ENCODE peak calls at places on chromosomes 12 and 14, in nine cellular contexts. S, K, D, X, T, I, L, B and P are unnamed samples.

GRCh38 chr12:93302331-93303229 is 75.1 kb upstream of the NUDT4 start:
- DNase-seq in B (no peak), L (no peak), D (no peak), K (no peak), S (no peak), X (no peak), I (no peak), T (no peak), P (peak; percentile 55)

GRCh38 chr12:91422811-91423210 is 240.2 kb upstream of the DCN start:
- DNase-seq in X (no peak), S (no peak), K (no peak), I (no peak), L (no peak), B (no peak), T (no peak), D (no peak), P (no peak)

GRCh38 chr14:23442721-23443356 is 7.4 kb upstream of the MYH7 start:
- DNase-seq in L (no peak), I (no peak), K (no peak), X (no peak), T (no peak), D (no peak), S (no peak), B (peak; percentile 21), P (peak; percentile 22)

GRCh38 chr12:71392521-71393145 is 47.0 kb upstream of the LGR5 start:
- DNase-seq in X (peak; percentile 66), T (no peak), B (no peak), D (no peak), K (no peak), S (no peak), I (no peak), L (no peak), P (peak; percentile 60)

GRCh38 chr12:75724913-75725312 is 213.5 kb upstream of the KRR1 start:
- DNase-seq in L (no peak), T (no peak), B (no peak), S (no peak), X (peak; percentile 89), K (no peak), D (no peak), I (no peak), P (peak; percentile 82)

GRCh38 chr12:64652346-64652745 is 42.1 kb downstream of the RASSF3 start:
- DNase-seq in D (no peak), T (no peak), X (no peak), I (no peak), B (no peak), L (no peak), K (no peak), S (no peak), P (no peak)

GRCh38 chr12:5309654-5310053 is 122.3 kb upstream of the NTF3 start:
- DNase-seq in K (no peak), L (no peak), X (no peak), B (no peak), S (no peak), T (no peak), I (no peak), D (no peak), P (no peak)

GRCh38 chr12:85923767-85924331 is 49.8 kb downstream of the NTS start:
- DNase-seq in D (no peak), X (peak; percentile 7), I (no peak), T (no peak), L (no peak), S (no peak), K (no peak), B (no peak), P (no peak)

GRCh38 chr12:3034067-3034750 is 43.0 kb upstream of the TSPAN9 start:
- DNase-seq in D (peak; percentile 74), L (peak; percentile 74), S (peak; percentile 51), T (peak; percentile 70), X (peak; percentile 67), B (peak; percentile 79), I (no peak), K (peak; percentile 86), P (peak; percentile 93)

GRCh38 chr14:73457935-73458218 is 469 bp downstream of the NUMB start:
- DNase-seq in B (peak; percentile 74), K (peak; percentile 81), I (no peak), S (peak; percentile 64), T (peak; percentile 31), D (peak; percentile 20), X (peak; percentile 41), L (peak; percentile 69), P (no peak)

GRCh38 chr14:60092516-60092915 is 793 bp downstream of the PCNX4 start:
- DNase-seq in S (no peak), K (no peak), B (no peak), I (no peak), X (peak; percentile 32), D (no peak), L (no peak), T (no peak), P (peak; percentile 55)

GRCh38 chr12:55572168-55572567 is at the start of gene OR2AP1:
- DNase-seq in K (no peak), B (no peak), D (no peak), L (no peak), I (no peak), T (no peak), S (no peak), X (no peak), P (no peak)

GRCh38 chr12:32261638-32262037 is 137.7 kb upstream of the FGD4 start:
- DNase-seq in T (no peak), I (no peak), B (no peak), L (no peak), S (no peak), D (no peak), K (no peak), X (no peak), P (no peak)

GRCh38 chr12:85784096-85784720 is 52.0 kb downstream of the RASSF9 start:
- DNase-seq in I (no peak), K (no peak), L (no peak), X (no peak), B (no peak), S (no peak), D (no peak), T (no peak), P (peak; percentile 63)

GRCh38 chr14:51692646-51693045 is 40.9 kb downstream of the FRMD6 start:
- DNase-seq in L (no peak), S (no peak), B (no peak), K (no peak), I (no peak), D (no peak), T (no peak), X (no peak), P (no peak)

GRCh38 chr12:54175130-54175963 is 13.4 kb downstream of the SMUG1 start:
- DNase-seq in D (no peak), T (no peak), K (no peak), B (no peak), S (no peak), I (no peak), X (no peak), L (no peak), P (no peak)